ENCODE peak calls at places on chromosomes 6 and 20, in seven cellular contexts. One of them, this sample, is unnamed.

GRCh38 chr6:7841781-7842468 is 68.7 kb downstream of the TXNDC5 start:
- DNase-seq in body of pancreas: no peak
- DNase-seq in uterus: no peak
- DNase-seq in breast epithelium: no peak
- DNase-seq in IMR-90: peak; percentile 4
- DNase-seq in heart right ventricle: no peak
- DNase-seq in transverse colon: no peak
- DNase-seq in this sample: no peak

GRCh38 chr20:11891827-11892521 is 25.7 kb upstream of the BTBD3 start:
- DNase-seq in body of pancreas: peak; percentile 73
- DNase-seq in uterus: peak; percentile 65
- DNase-seq in breast epithelium: no peak
- DNase-seq in IMR-90: peak; percentile 62
- DNase-seq in heart right ventricle: peak; percentile 81
- DNase-seq in transverse colon: peak; percentile 62
- DNase-seq in this sample: peak; percentile 88

GRCh38 chr20:46709459-46710148 is at the start of gene SLC2A10:
- DNase-seq in body of pancreas: peak; percentile 76
- DNase-seq in uterus: peak; percentile 54
- DNase-seq in breast epithelium: peak; percentile 71
- DNase-seq in IMR-90: peak; percentile 61
- DNase-seq in heart right ventricle: peak; percentile 64
- DNase-seq in transverse colon: peak; percentile 70
- DNase-seq in this sample: no peak

GRCh38 chr6:499617-500016 is 108.1 kb downstream of the IRF4 start:
- DNase-seq in body of pancreas: no peak
- DNase-seq in uterus: no peak
- DNase-seq in breast epithelium: no peak
- DNase-seq in IMR-90: no peak
- DNase-seq in heart right ventricle: no peak
- DNase-seq in transverse colon: no peak
- DNase-seq in this sample: no peak

GRCh38 chr6:167742719-167743303 is 83.9 kb upstream of the AFDN start:
- DNase-seq in body of pancreas: no peak
- DNase-seq in uterus: no peak
- DNase-seq in breast epithelium: no peak
- DNase-seq in IMR-90: no peak
- DNase-seq in heart right ventricle: no peak
- DNase-seq in transverse colon: no peak
- DNase-seq in this sample: no peak

GRCh38 chr6:4170297-4170696 is 34.9 kb upstream of the ECI2 start:
- DNase-seq in body of pancreas: no peak
- DNase-seq in uterus: no peak
- DNase-seq in breast epithelium: no peak
- DNase-seq in IMR-90: no peak
- DNase-seq in heart right ventricle: no peak
- DNase-seq in transverse colon: no peak
- DNase-seq in this sample: no peak

GRCh38 chr6:1335367-1336037 is 23.6 kb downstream of the FOXQ1 start:
- DNase-seq in body of pancreas: peak; percentile 83
- DNase-seq in uterus: no peak
- DNase-seq in breast epithelium: no peak
- DNase-seq in IMR-90: peak; percentile 76
- DNase-seq in heart right ventricle: no peak
- DNase-seq in transverse colon: peak; percentile 68
- DNase-seq in this sample: peak; percentile 48

GRCh38 chr6:137570307-137570832 is 76.2 kb upstream of the OLIG3 start:
- DNase-seq in body of pancreas: no peak
- DNase-seq in uterus: no peak
- DNase-seq in breast epithelium: no peak
- DNase-seq in IMR-90: no peak
- DNase-seq in heart right ventricle: no peak
- DNase-seq in transverse colon: no peak
- DNase-seq in this sample: no peak

GRCh38 chr6:55819811-55820210 is 55.6 kb downstream of the BMP5 start:
- DNase-seq in body of pancreas: no peak
- DNase-seq in uterus: no peak
- DNase-seq in breast epithelium: no peak
- DNase-seq in IMR-90: no peak
- DNase-seq in heart right ventricle: no peak
- DNase-seq in transverse colon: no peak
- DNase-seq in this sample: no peak

GRCh38 chr20:4829494-4830211 is 107.9 kb downstream of the PRND start:
- DNase-seq in body of pancreas: no peak
- DNase-seq in uterus: peak; percentile 9
- DNase-seq in breast epithelium: no peak
- DNase-seq in IMR-90: no peak
- DNase-seq in heart right ventricle: no peak
- DNase-seq in transverse colon: no peak
- DNase-seq in this sample: no peak

GRCh38 chr6:143592335-143592734 is 80.8 kb upstream of the FUCA2 start:
- DNase-seq in body of pancreas: peak; percentile 45
- DNase-seq in uterus: no peak
- DNase-seq in breast epithelium: no peak
- DNase-seq in IMR-90: no peak
- DNase-seq in heart right ventricle: no peak
- DNase-seq in transverse colon: no peak
- DNase-seq in this sample: peak; percentile 44

GRCh38 chr6:133099573-133099972 is 141.6 kb upstream of the EYA4 start:
- DNase-seq in body of pancreas: no peak
- DNase-seq in uterus: no peak
- DNase-seq in breast epithelium: no peak
- DNase-seq in IMR-90: peak; percentile 98
- DNase-seq in heart right ventricle: no peak
- DNase-seq in transverse colon: no peak
- DNase-seq in this sample: peak; percentile 96

GRCh38 chr6:170452767-170453545 is 100.2 kb downstream of the PSMB1 start:
- DNase-seq in body of pancreas: no peak
- DNase-seq in uterus: no peak
- DNase-seq in breast epithelium: no peak
- DNase-seq in IMR-90: no peak
- DNase-seq in heart right ventricle: no peak
- DNase-seq in transverse colon: no peak
- DNase-seq in this sample: no peak

GRCh38 chr6:169545956-169546355 is 155.9 kb downstream of the WDR27 start:
- DNase-seq in body of pancreas: no peak
- DNase-seq in uterus: no peak
- DNase-seq in breast epithelium: no peak
- DNase-seq in IMR-90: peak; percentile 62
- DNase-seq in heart right ventricle: no peak
- DNase-seq in transverse colon: no peak
- DNase-seq in this sample: no peak

GRCh38 chr6:27281105-27281539 is 31.0 kb downstream of the POM121L2 start:
- DNase-seq in body of pancreas: no peak
- DNase-seq in uterus: no peak
- DNase-seq in breast epithelium: no peak
- DNase-seq in IMR-90: no peak
- DNase-seq in heart right ventricle: no peak
- DNase-seq in transverse colon: no peak
- DNase-seq in this sample: peak; percentile 54

GRCh38 chr6:2237001-2237400 is 8.4 kb downstream of the GMDS start:
- DNase-seq in body of pancreas: no peak
- DNase-seq in uterus: no peak
- DNase-seq in breast epithelium: no peak
- DNase-seq in IMR-90: peak; percentile 98
- DNase-seq in heart right ventricle: no peak
- DNase-seq in transverse colon: no peak
- DNase-seq in this sample: no peak

GRCh38 chr6:166494757-166495486 is 91.6 kb downstream of the RAMACL start:
- DNase-seq in body of pancreas: no peak
- DNase-seq in uterus: no peak
- DNase-seq in breast epithelium: no peak
- DNase-seq in IMR-90: no peak
- DNase-seq in heart right ventricle: no peak
- DNase-seq in transverse colon: no peak
- DNase-seq in this sample: no peak

GRCh38 chr6:39280247-39280731 is 33.9 kb downstream of the KCNK17 start:
- DNase-seq in body of pancreas: peak; percentile 47
- DNase-seq in uterus: no peak
- DNase-seq in breast epithelium: no peak
- DNase-seq in IMR-90: no peak
- DNase-seq in heart right ventricle: no peak
- DNase-seq in transverse colon: peak; percentile 75
- DNase-seq in this sample: no peak

GRCh38 chr6:137402143-137402542 is 92.1 kb downstream of the OLIG3 start:
- DNase-seq in body of pancreas: no peak
- DNase-seq in uterus: no peak
- DNase-seq in breast epithelium: no peak
- DNase-seq in IMR-90: no peak
- DNase-seq in heart right ventricle: no peak
- DNase-seq in transverse colon: no peak
- DNase-seq in this sample: no peak

GRCh38 chr6:167575201-167575696 is 250.4 kb downstream of the TTLL2 start:
- DNase-seq in body of pancreas: no peak
- DNase-seq in uterus: no peak
- DNase-seq in breast epithelium: peak; percentile 39
- DNase-seq in IMR-90: no peak
- DNase-seq in heart right ventricle: no peak
- DNase-seq in transverse colon: no peak
- DNase-seq in this sample: no peak

GRCh38 chr6:105099371-105099770 is 80.4 kb downstream of the POPDC3 start:
- DNase-seq in body of pancreas: no peak
- DNase-seq in uterus: no peak
- DNase-seq in breast epithelium: no peak
- DNase-seq in IMR-90: no peak
- DNase-seq in heart right ventricle: no peak
- DNase-seq in transverse colon: no peak
- DNase-seq in this sample: no peak

GRCh38 chr6:22036267-22036666 is 260.6 kb downstream of the PRL start:
- DNase-seq in body of pancreas: peak; percentile 60
- DNase-seq in uterus: no peak
- DNase-seq in breast epithelium: no peak
- DNase-seq in IMR-90: peak; percentile 35
- DNase-seq in heart right ventricle: no peak
- DNase-seq in transverse colon: no peak
- DNase-seq in this sample: no peak

GRCh38 chr6:27873101-27874030 is 38.8 kb downstream of the OR2B2 start:
- DNase-seq in body of pancreas: peak; percentile 24
- DNase-seq in uterus: no peak
- DNase-seq in breast epithelium: peak; percentile 60
- DNase-seq in IMR-90: peak; percentile 83
- DNase-seq in heart right ventricle: peak; percentile 48
- DNase-seq in transverse colon: peak; percentile 80
- DNase-seq in this sample: peak; percentile 92

GRCh38 chr6:35073211-35073610 is 67.9 kb downstream of the TCP11 start:
- DNase-seq in body of pancreas: no peak
- DNase-seq in uterus: no peak
- DNase-seq in breast epithelium: no peak
- DNase-seq in IMR-90: no peak
- DNase-seq in heart right ventricle: no peak
- DNase-seq in transverse colon: no peak
- DNase-seq in this sample: no peak

GRCh38 chr6:41306187-41306854 is 19.8 kb upstream of the TREM1 start:
- DNase-seq in body of pancreas: peak; percentile 70
- DNase-seq in uterus: no peak
- DNase-seq in breast epithelium: no peak
- DNase-seq in IMR-90: peak; percentile 49
- DNase-seq in heart right ventricle: no peak
- DNase-seq in transverse colon: peak; percentile 19
- DNase-seq in this sample: peak; percentile 57

DNA sequence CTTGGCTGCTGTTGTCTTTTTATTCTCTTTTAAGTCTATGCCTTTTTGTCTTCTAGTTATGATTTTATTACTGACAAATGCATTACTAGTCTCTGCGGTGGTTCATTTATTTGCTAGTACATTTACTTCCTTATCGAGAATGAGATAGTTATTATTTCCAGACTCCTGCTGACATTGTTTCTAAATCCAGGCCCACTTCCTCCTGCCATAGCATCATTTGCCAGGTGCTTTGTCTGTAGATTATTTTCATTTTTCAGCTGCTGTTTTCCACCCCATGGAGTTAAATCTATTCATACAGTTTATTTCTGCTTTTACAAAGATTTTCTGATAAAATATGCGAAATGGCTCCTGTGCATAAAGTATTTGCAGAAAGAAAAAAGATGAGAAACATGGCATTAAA is 459.7 kb downstream of the MMUT start:
- DNase-seq in body of pancreas: no peak
- DNase-seq in uterus: no peak
- DNase-seq in breast epithelium: no peak
- DNase-seq in IMR-90: no peak
- DNase-seq in heart right ventricle: no peak
- DNase-seq in transverse colon: no peak
- DNase-seq in this sample: peak; percentile 2
- H3K9me3 ChIP-seq in body of pancreas: no peaks in the 10 kb centered on the region
- H3K9me3 ChIP-seq in uterus: no peaks in the 10 kb centered on the region
- H3K9me3 ChIP-seq in breast epithelium: no peaks in the 10 kb centered on the region
- H3K9me3 ChIP-seq in IMR-90: no peaks in the 10 kb centered on the region
- H3K9me3 ChIP-seq in heart right ventricle: no peaks in the 10 kb centered on the region
- H3K9me3 ChIP-seq in transverse colon: no peaks in the 10 kb centered on the region
- H3K9me3 ChIP-seq in this sample: no peaks in the 10 kb centered on the region

GRCh38 chr6:33735201-33735600 is 11.5 kb downstream of the IP6K3 start:
- DNase-seq in body of pancreas: no peak
- DNase-seq in uterus: no peak
- DNase-seq in breast epithelium: no peak
- DNase-seq in IMR-90: no peak
- DNase-seq in heart right ventricle: no peak
- DNase-seq in transverse colon: no peak
- DNase-seq in this sample: no peak
- TF ChIP-seq CTCF in body of pancreas: no peak
- TF ChIP-seq CTCF in uterus: no peak
- TF ChIP-seq CTCF in breast epithelium: no peak
- TF ChIP-seq CTCF in IMR-90: no peak
- TF ChIP-seq CTCF in heart right ventricle: no peak
- TF ChIP-seq CTCF in transverse colon: no peak
- TF ChIP-seq CTCF in this sample: no peak

GRCh38 chr6:24662206-24662605 is 4.5 kb downstream of the TDP2 start:
- DNase-seq in body of pancreas: no peak
- DNase-seq in uterus: no peak
- DNase-seq in breast epithelium: no peak
- DNase-seq in IMR-90: no peak
- DNase-seq in heart right ventricle: no peak
- DNase-seq in transverse colon: peak; percentile 30
- DNase-seq in this sample: no peak

GRCh38 chr6:24666616-24667377 is at the start of the genes ACOT13 and TDP2:
- DNase-seq in body of pancreas: peak; percentile 94
- DNase-seq in uterus: peak; percentile 94
- DNase-seq in breast epithelium: peak; percentile 91
- DNase-seq in IMR-90: peak; percentile 96
- DNase-seq in heart right ventricle: peak; percentile 95
- DNase-seq in transverse colon: peak; percentile 96
- DNase-seq in this sample: peak; percentile 98

GRCh38 chr6:24666097-24666615 is 543 bp downstream of the TDP2 start:
- DNase-seq in body of pancreas: peak; percentile 48
- DNase-seq in uterus: no peak
- DNase-seq in breast epithelium: no peak
- DNase-seq in IMR-90: peak; percentile 35
- DNase-seq in heart right ventricle: no peak
- DNase-seq in transverse colon: peak; percentile 56
- DNase-seq in this sample: peak; percentile 41

GRCh38 chr6:24663198-24663597 is 3.5 kb downstream of the TDP2 start:
- DNase-seq in body of pancreas: no peak
- DNase-seq in uterus: no peak
- DNase-seq in breast epithelium: no peak
- DNase-seq in IMR-90: no peak
- DNase-seq in heart right ventricle: no peak
- DNase-seq in transverse colon: no peak
- DNase-seq in this sample: no peak

GRCh38 chr6:24664049-24664987 is 2.4 kb downstream of the TDP2 start:
- DNase-seq in body of pancreas: no peak
- DNase-seq in uterus: no peak
- DNase-seq in breast epithelium: no peak
- DNase-seq in IMR-90: no peak
- DNase-seq in heart right ventricle: no peak
- DNase-seq in transverse colon: peak; percentile 39
- DNase-seq in this sample: no peak
- H3K4me3 ChIP-seq in body of pancreas: no peak overlapping the region
- H3K4me3 ChIP-seq in uterus: no peak overlapping the region
- H3K4me3 ChIP-seq in breast epithelium: no peak overlapping the region
- H3K4me3 ChIP-seq in IMR-90: no peak overlapping the region
- H3K4me3 ChIP-seq in heart right ventricle: no peak overlapping the region
- H3K4me3 ChIP-seq in transverse colon: peak overlapping the region; percentile 50
- H3K4me3 ChIP-seq in this sample: no peak overlapping the region

GRCh38 chr6:125174626-125175025 is 21.1 kb downstream of the TPD52L1 start:
- DNase-seq in body of pancreas: no peak
- DNase-seq in uterus: no peak
- DNase-seq in breast epithelium: no peak
- DNase-seq in IMR-90: no peak
- DNase-seq in heart right ventricle: no peak
- DNase-seq in transverse colon: no peak
- DNase-seq in this sample: no peak
- H3K9me3 ChIP-seq in body of pancreas: no peaks in the 10 kb centered on the region
- H3K9me3 ChIP-seq in uterus: no peaks in the 10 kb centered on the region
- H3K9me3 ChIP-seq in breast epithelium: no peaks in the 10 kb centered on the region
- H3K9me3 ChIP-seq in IMR-90: no peaks in the 10 kb centered on the region
- H3K9me3 ChIP-seq in heart right ventricle: no peaks in the 10 kb centered on the region
- H3K9me3 ChIP-seq in transverse colon: no peaks in the 10 kb centered on the region
- H3K9me3 ChIP-seq in this sample: no peaks in the 10 kb centered on the region